ENCODE peak calls at places on chromosomes 4 and X, in four cellular contexts. O is WTC11, X is HepG2, N is GM12878. Q is an unnamed sample.

GRCh38 chr4:168645933-168646768 is 149.3 kb downstream of the PALLD start:
- DNase-seq in N (no peak), X (no peak), O (no peak), Q (no peak)

GRCh38 chr4:184287697-184288255 is 70.1 kb upstream of the ENPP6 start:
- DNase-seq in O (no peak), N (no peak), X (peak), Q (no peak)

GRCh38 chr4:80462537-80463207 is 127.1 kb downstream of the CFAP299 start:
- DNase-seq in X (no peak), O (no peak), N (peak), Q (no peak)

GRCh38 chr4:52987401-52988056 is 125.4 kb downstream of the RASL11B start:
- DNase-seq in X (no peak), O (no peak), N (no peak), Q (no peak)

GRCh38 chr4:104330125-104330524 is 164.6 kb downstream of the CXXC4 start:
- DNase-seq in O (no peak), N (peak), X (no peak), Q (no peak)

GRCh38 chr4:41217373-41217772 is 3.0 kb upstream of the APBB2 start:
- DNase-seq in N (no peak), X (no peak), O (no peak), Q (no peak)

GRCh38 chr4:73653695-73654106 is 33.5 kb upstream of the RASSF6 start:
- DNase-seq in N (peak), X (peak), O (no peak), Q (peak)

GRCh38 chrX:154048398-154048797 is 28.7 kb upstream of the IRAK1 start:
- DNase-seq in N (no peak), X (no peak), O (no peak), Q (no peak)

GRCh38 chr4:65033899-65034298 is 624.6 kb upstream of the TECRL start:
- DNase-seq in X (no peak), N (no peak), O (no peak), Q (no peak)

GRCh38 chrX:809081-809480 is 178.5 kb downstream of the SHOX start:
- DNase-seq in O (no peak), N (no peak), X (no peak), Q (no peak)

GRCh38 chr4:7822858-7823257 is 116.8 kb downstream of the AFAP1 start:
- DNase-seq in O (no peak), N (no peak), X (no peak), Q (no peak)

GRCh38 chr4:73257995-73258667 is 467 bp downstream of the ANKRD17 start:
- DNase-seq in O (no peak), N (no peak), X (peak), Q (peak)

GRCh38 chr4:146165840-146166239 is 9.7 kb upstream of the LSM6 start:
- DNase-seq in X (no peak), N (no peak), O (no peak), Q (no peak)

GRCh38 chrX:125736008-125736729 is 416.5 kb downstream of the TEX13C start:
- DNase-seq in N (no peak), O (no peak), X (no peak), Q (no peak)

GRCh38 chr4:107467461-107467860 is 252.6 kb downstream of the PAPSS1 start:
- DNase-seq in O (no peak), X (no peak), N (no peak), Q (no peak)

GRCh38 chr4:103137446-103137827 is 37.8 kb upstream of the BDH2 start:
- DNase-seq in N (no peak), X (no peak), O (no peak), Q (no peak)

GRCh38 chr4:115575851-115576250 is 462.4 kb upstream of the NDST4 start:
- DNase-seq in X (no peak), N (no peak), O (no peak), Q (no peak)

GRCh38 chr4:88846232-88846790 is 148.7 kb upstream of the NAP1L5 start:
- DNase-seq in X (peak), N (no peak), O (no peak), Q (no peak)

GRCh38 chrX:139750390-139750789 is 42.4 kb upstream of the MCF2 start:
- DNase-seq in N (no peak), X (no peak), O (no peak), Q (no peak)

GRCh38 chrX:112997991-112998390 is 157.4 kb upstream of the AMOT start:
- DNase-seq in X (no peak), O (no peak), N (no peak), Q (no peak)

GRCh38 chr4:125283702-125284279 is 31.0 kb upstream of the FAT4 start:
- DNase-seq in N (no peak), O (no peak), X (peak), Q (peak)

GRCh38 chr4:42906906-42907774 is 14.6 kb downstream of the GRXCR1 start:
- DNase-seq in X (no peak), O (no peak), N (no peak), Q (no peak)

GRCh38 chrX:131739823-131740222 is 195.9 kb downstream of the OR13H1 start:
- DNase-seq in X (peak), O (no peak), N (no peak), Q (no peak)

GRCh38 chr4:170009291-170009690 is 16.9 kb downstream of the MFAP3L start:
- DNase-seq in X (no peak), O (no peak), N (no peak), Q (no peak)

GRCh38 chr4:55524844-55525571 is 21.7 kb downstream of the CLOCK start:
- DNase-seq in X (no peak), N (no peak), O (no peak), Q (no peak)

GRCh38 chrX:110178179-110178865 is 139.6 kb downstream of the AMMECR1 start:
- DNase-seq in X (no peak), O (no peak), N (no peak), Q (peak)

GRCh38 chr4:55733874-55734437 is 85.6 kb upstream of the EXOC1L start:
- DNase-seq in N (no peak), O (no peak), X (peak), Q (peak)

GRCh38 chrX:37912286-37912685 is 64.9 kb upstream of the DYNLT3 start:
- DNase-seq in O (no peak), X (no peak), N (no peak), Q (no peak)

GRCh38 chr4:40990899-40991265 is 223.5 kb downstream of the APBB2 start:
- DNase-seq in O (no peak), X (no peak), N (peak), Q (no peak)

GRCh38 chrX:7139202-7140081 is 8.1 kb upstream of the STS start:
- DNase-seq in O (no peak), X (no peak), N (no peak), Q (no peak)

GRCh38 chrX:86171366-86171765 is 23.1 kb downstream of the DACH2 start:
- DNase-seq in O (peak), N (no peak), X (peak), Q (peak)

GRCh38 chr4:94410678-94411206 is 41.0 kb upstream of the PDLIM5 start:
- DNase-seq in O (no peak), N (no peak), X (peak), Q (peak)

GRCh38 chrX:129754266-129755024 is 15.7 kb downstream of the XPNPEP2 start:
- DNase-seq in O (peak), N (no peak), X (no peak), Q (peak)

GRCh38 chrX:37796805-37797204 is 16.9 kb downstream of the CYBB start:
- DNase-seq in N (no peak), O (no peak), X (no peak), Q (no peak)

GRCh38 chr4:171919314-171919713 is 106.1 kb downstream of the GALNTL6 start:
- DNase-seq in N (no peak), X (no peak), O (no peak), Q (no peak)

DNA sequence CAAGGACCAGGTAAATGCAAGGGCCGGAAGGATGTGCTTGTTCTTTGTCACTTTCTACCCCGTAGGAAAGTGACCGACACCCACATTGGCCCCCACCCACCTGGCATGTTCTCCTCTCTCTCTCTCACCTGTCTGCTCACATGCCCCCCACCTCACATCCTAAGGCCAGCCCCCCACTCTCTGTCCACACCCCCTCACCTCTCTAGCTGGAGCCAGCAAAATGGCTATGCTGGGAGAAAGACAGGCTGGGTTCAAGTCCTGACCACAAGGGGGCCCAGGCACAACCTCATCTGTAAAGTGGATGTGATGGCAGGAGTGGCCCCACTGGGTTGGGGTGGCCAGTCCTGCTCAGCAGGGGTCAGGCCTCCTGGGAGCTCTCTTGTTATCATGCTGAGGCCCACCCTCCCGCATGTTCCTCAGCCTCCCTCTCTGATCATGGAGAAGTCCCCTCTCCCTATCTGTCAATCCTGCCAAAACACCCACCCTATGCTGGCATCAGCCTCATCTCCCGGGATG is 1.7 kb upstream of the PPP2R2C start:
- DNase-seq in N (no peak), X (peak), O (peak), Q (peak)
- TF ChIP-seq NR2C2 in N (no peak), X (no peak), O (no peak), Q (no peak)

GRCh38 chrX:53794181-53794580 is 107.7 kb upstream of the HUWE1 start:
- DNase-seq in X (no peak), O (no peak), N (no peak), Q (no peak)

GRCh38 chrX:53798281-53798680 is 111.8 kb upstream of the HUWE1 start:
- DNase-seq in X (no peak), O (no peak), N (no peak), Q (no peak)

GRCh38 chrX:53795583-53795982 is 109.1 kb upstream of the HUWE1 start:
- DNase-seq in N (no peak), X (no peak), O (no peak), Q (no peak)
- TF ChIP-seq NR2C2 in N (no peak), X (no peak), O (no peak), Q (no peak)

GRCh38 chr4:129929984-129930383 is 834.0 kb downstream of the C4orf33 start:
- DNase-seq in O (no peak), N (no peak), X (no peak), Q (no peak)

GRCh38 chr4:129926936-129927335 is 831.0 kb downstream of the C4orf33 start:
- DNase-seq in O (no peak), N (no peak), X (no peak), Q (no peak)

DNA sequence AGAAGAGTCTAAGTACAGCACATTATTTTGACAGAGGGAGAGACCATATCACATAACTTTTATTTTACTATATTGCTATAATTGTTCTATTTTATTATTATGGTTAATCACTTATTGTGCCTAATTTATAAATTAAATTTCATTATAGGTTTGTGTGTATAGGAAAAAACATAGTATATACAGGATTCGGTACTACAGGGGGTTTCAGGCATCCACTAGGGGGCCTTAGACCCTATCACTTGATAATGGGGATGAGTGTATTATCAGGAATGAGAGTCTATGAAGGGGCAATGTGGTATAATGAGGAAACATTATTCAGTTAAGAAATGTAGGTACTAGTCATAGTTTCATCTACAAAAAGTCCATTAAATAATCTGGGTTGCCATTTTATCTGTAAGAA is 833.1 kb downstream of the C4orf33 start:
- DNase-seq in N (no peak), O (peak), X (no peak), Q (no peak)
- TF ChIP-seq NR2C2 in N (no peak), O (no peak), X (no peak), Q (no peak)

DNA sequence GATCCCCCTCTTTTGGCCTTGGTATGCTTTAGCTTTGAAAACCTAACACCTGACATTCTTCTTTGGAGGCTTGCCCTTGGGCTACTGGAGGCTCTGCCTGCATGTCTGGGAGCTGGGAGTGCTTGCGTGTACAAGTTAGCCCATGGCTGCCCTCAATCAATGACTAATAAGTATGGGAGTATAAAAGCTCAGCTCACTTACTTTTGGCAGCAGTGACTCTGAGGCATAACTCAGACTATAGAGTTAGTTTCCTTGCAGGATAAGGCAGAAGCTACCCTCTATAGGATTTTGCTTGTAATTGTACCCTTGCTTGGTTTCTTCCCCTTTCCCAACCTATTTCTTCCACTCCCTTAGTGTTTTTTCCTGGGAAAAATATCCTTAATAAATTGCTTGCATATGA is 247.9 kb downstream of the PPP1R2C start:
- DNase-seq in N (no peak), O (no peak), X (no peak), Q (no peak)
- TF ChIP-seq NR2C2 in N (no peak), O (no peak), X (no peak), Q (no peak)

DNA sequence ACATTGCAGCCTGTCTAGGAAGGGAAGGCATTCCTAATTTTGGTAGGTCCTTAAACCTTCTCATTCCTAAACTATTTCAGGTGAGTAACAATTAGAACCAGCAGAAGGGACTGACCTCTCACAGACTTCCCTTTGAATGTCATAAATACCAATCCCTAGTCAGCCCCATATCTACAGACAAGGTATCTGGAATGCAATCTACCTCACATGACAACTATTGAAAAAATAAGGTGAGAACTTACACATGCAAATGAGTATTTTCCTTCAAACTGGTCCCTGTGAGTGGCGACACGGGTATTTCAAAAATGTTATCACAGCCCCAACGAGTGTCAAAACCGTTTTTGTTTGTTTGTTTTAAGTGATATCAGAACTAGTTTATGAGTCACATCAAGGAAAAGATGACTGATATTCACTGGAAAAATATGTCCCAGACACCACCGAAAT is 102.4 kb upstream of the VCX2 start:
- DNase-seq in O (no peak), N (no peak), X (no peak), Q (no peak)
- TF ChIP-seq NR2C2 in O (no peak), N (no peak), X (no peak), Q (no peak)

GRCh38 chr4:16687845-16688244 is 210.6 kb downstream of the LDB2 start:
- DNase-seq in O (no peak), N (no peak), X (no peak), Q (no peak)
- TF ChIP-seq NR2C2 in O (no peak), N (no peak), X (no peak), Q (no peak)

GRCh38 chr4:182475539-182475938 is 232.3 kb downstream of the TENM3 start:
- DNase-seq in O (no peak), X (no peak), N (no peak), Q (no peak)

GRCh38 chr4:182483685-182484084 is 240.5 kb downstream of the TENM3 start:
- DNase-seq in N (no peak), X (no peak), O (no peak), Q (no peak)

GRCh38 chr4:182478475-182478874 is 235.3 kb downstream of the TENM3 start:
- DNase-seq in X (peak), N (no peak), O (no peak), Q (peak)
- TF ChIP-seq NR2C2 in X (no peak), N (no peak), O (no peak), Q (no peak)

GRCh38 chr4:34157546-34157945 is 2086.8 kb downstream of the ARAP2 start:
- DNase-seq in X (no peak), N (no peak), O (no peak), Q (no peak)

DNA sequence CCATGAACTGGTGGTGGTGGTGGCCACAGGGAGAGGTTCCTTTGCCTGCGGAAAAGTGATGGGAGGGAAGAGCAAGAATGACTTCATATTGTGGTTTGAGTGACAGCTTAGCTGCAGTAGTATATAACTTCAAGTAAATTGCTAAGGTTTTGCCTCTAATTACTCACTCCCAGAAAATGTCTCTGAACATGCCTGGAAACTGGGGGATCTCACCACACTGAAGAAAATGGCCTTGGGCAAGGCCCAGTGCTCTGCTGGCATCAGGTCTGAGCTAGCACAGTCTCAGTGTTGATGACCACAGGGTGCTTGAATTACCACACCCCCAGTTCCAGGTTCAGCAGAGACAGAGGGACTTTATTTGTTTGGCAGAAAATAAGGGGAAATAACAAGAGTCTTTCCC is 2085.4 kb downstream of the ARAP2 start:
- DNase-seq in X (no peak), N (no peak), O (no peak), Q (no peak)
- TF ChIP-seq NR2C2 in X (no peak), N (no peak), O (no peak), Q (no peak)

GRCh38 chr4:133208694-133209285 is 59.7 kb downstream of the PCDH10 start:
- DNase-seq in O (no peak), X (no peak), N (no peak), Q (no peak)
- TF ChIP-seq NR2C2 in O (no peak), X (no peak), N (no peak), Q (no peak)

DNA sequence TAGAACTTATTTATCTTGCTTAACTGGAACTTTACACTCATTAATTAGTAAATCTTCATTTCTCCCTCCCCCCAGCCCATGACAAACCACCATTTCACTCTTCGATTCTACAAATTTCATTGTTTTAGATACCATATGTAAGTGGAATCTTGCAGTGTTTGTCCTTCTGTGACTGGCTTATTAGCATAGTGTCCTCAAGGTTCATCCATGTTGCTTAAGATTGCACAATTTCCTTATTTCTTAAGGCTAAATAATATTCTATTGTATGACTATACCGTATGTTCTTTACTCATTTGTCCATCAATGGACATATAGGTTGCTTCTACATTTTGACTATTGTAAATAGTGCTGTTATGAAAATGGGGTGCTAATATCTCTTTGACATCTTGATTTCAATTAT is 24.5 kb upstream of the RNF212 start:
- DNase-seq in O (no peak), X (no peak), N (no peak), Q (no peak)
- TF ChIP-seq NR2C2 in O (no peak), X (no peak), N (no peak), Q (no peak)